ENCODE peak calls at places on chromosomes 2 and 18, in eight cellular contexts. H is stomach, L is sigmoid colon, M is endothelial cell of umbilical vein, X is HCT116, T is GM23338, Z is SK-N-SH, G is breast epithelium. N is an unnamed sample.
A peak's percentile ranks its signal among the peaks of the same experiment; 100 is the strongest.

GRCh38 chr18:47754311-47755101 is 176.0 kb downstream of the SMAD2 start:
- DNase-seq in H (peak; percentile 43), L (no peak), M (peak; percentile 21), X (peak; percentile 37), T (peak; percentile 88), Z (peak; percentile 84), G (no peak), N (peak; percentile 64)

GRCh38 chr2:11753452-11753885 is 7.0 kb downstream of the LPIN1 start:
- DNase-seq in H (peak; percentile 81), L (no peak), M (peak; percentile 85), X (no peak), T (no peak), Z (peak; percentile 60), G (no peak), N (no peak)

GRCh38 chr18:37385846-37386435 is 179.7 kb downstream of the CELF4 start:
- DNase-seq in H (no peak), L (no peak), M (peak; percentile 44), X (peak; percentile 24), T (peak; percentile 70), Z (peak; percentile 52), G (no peak), N (no peak)

GRCh38 chr2:149767516-149767974 is 180.0 kb upstream of the MMADHC start:
- DNase-seq in H (no peak), L (no peak), M (peak; percentile 67), X (no peak), T (no peak), Z (no peak), G (no peak), N (no peak)

GRCh38 chr18:72206814-72207213 is 337.3 kb downstream of the CBLN2 start:
- DNase-seq in H (no peak), L (no peak), M (no peak), X (no peak), T (no peak), Z (no peak), G (no peak), N (no peak)

GRCh38 chr2:120680136-120680761 is 55.4 kb upstream of the GLI2 start:
- DNase-seq in H (peak; percentile 89), L (peak; percentile 90), M (peak; percentile 76), X (peak; percentile 80), T (peak; percentile 96), Z (peak; percentile 83), G (peak; percentile 93), N (peak; percentile 72)

GRCh38 chr2:238489896-238490295 is 63.2 kb downstream of the ASB1 start:
- DNase-seq in H (no peak), L (no peak), M (no peak), X (no peak), T (no peak), Z (no peak), G (no peak), N (no peak)

GRCh38 chr18:78978336-78979057 is 1.1 kb upstream of the SALL3 start:
- DNase-seq in H (no peak), L (no peak), M (no peak), X (no peak), T (peak; percentile 60), Z (no peak), G (no peak), N (no peak)

GRCh38 chr2:218890369-218890768 is 9.7 kb downstream of the WNT10A start:
- DNase-seq in H (no peak), L (no peak), M (no peak), X (no peak), T (no peak), Z (no peak), G (no peak), N (no peak)

GRCh38 chr2:26458365-26459042 is 19.4 kb downstream of the OTOF start:
- DNase-seq in H (no peak), L (peak; percentile 36), M (no peak), X (no peak), T (no peak), Z (no peak), G (peak; percentile 7), N (no peak)

GRCh38 chr2:224284134-224284946 is 117.6 kb downstream of the FAM124B start:
- DNase-seq in H (no peak), L (no peak), M (peak; percentile 60), X (peak; percentile 61), T (peak; percentile 63), Z (peak; percentile 12), G (no peak), N (no peak)

GRCh38 chr2:20422679-20423271 is 24.1 kb upstream of the RHOB start:
- DNase-seq in H (no peak), L (peak; percentile 78), M (no peak), X (no peak), T (peak; percentile 62), Z (peak; percentile 55), G (no peak), N (no peak)

GRCh38 chr2:161238559-161239415 is 69.4 kb upstream of the PSMD14 start:
- DNase-seq in H (peak; percentile 69), L (peak; percentile 82), M (peak; percentile 68), X (no peak), T (peak; percentile 96), Z (peak; percentile 80), G (peak; percentile 57), N (no peak)

GRCh38 chr18:61352611-61353010 is 19.4 kb downstream of the CDH20 start:
- DNase-seq in H (no peak), L (no peak), M (no peak), X (no peak), T (no peak), Z (no peak), G (no peak), N (no peak)

GRCh38 chr2:157831573-157832315 is 44.4 kb downstream of the ACVR1 start:
- DNase-seq in H (no peak), L (no peak), M (no peak), X (no peak), T (no peak), Z (no peak), G (no peak), N (no peak)

GRCh38 chr2:156472686-156473085 is 36.5 kb downstream of the GPD2 start:
- DNase-seq in H (no peak), L (no peak), M (no peak), X (no peak), T (no peak), Z (no peak), G (no peak), N (no peak)

GRCh38 chr2:156474316-156474715 is 38.1 kb downstream of the GPD2 start:
- DNase-seq in H (no peak), L (no peak), M (no peak), X (no peak), T (no peak), Z (no peak), G (no peak), N (no peak)

GRCh38 chr2:156471772-156472171 is 35.6 kb downstream of the GPD2 start:
- DNase-seq in H (no peak), L (no peak), M (no peak), X (no peak), T (no peak), Z (peak; percentile 25), G (no peak), N (no peak)

GRCh38 chr2:156470975-156471583 is 34.9 kb downstream of the GPD2 start:
- DNase-seq in H (no peak), L (no peak), M (peak; percentile 26), X (no peak), T (no peak), Z (no peak), G (no peak), N (no peak)

GRCh38 chr2:156473445-156473844 is 37.3 kb downstream of the GPD2 start:
- DNase-seq in H (no peak), L (no peak), M (no peak), X (no peak), T (no peak), Z (no peak), G (no peak), N (no peak)
- TF ChIP-seq POLR2AphosphoS5 in H (peak; percentile 12), L (no peak), M (no peak), X (no peak), T (no peak), Z (no peak), G (no peak), N (no peak)

GRCh38 chr18:63161728-63162195 is 157.8 kb downstream of the BCL2 start:
- DNase-seq in H (peak; percentile 62), L (peak; percentile 84), M (peak; percentile 62), X (no peak), T (no peak), Z (no peak), G (no peak), N (no peak)
- TF ChIP-seq POLR2AphosphoS5 in H (peak; percentile 80), L (peak; percentile 91), M (no peak), X (no peak), T (no peak), Z (peak; percentile 38), G (peak; percentile 39), N (peak; percentile 95)

DNA sequence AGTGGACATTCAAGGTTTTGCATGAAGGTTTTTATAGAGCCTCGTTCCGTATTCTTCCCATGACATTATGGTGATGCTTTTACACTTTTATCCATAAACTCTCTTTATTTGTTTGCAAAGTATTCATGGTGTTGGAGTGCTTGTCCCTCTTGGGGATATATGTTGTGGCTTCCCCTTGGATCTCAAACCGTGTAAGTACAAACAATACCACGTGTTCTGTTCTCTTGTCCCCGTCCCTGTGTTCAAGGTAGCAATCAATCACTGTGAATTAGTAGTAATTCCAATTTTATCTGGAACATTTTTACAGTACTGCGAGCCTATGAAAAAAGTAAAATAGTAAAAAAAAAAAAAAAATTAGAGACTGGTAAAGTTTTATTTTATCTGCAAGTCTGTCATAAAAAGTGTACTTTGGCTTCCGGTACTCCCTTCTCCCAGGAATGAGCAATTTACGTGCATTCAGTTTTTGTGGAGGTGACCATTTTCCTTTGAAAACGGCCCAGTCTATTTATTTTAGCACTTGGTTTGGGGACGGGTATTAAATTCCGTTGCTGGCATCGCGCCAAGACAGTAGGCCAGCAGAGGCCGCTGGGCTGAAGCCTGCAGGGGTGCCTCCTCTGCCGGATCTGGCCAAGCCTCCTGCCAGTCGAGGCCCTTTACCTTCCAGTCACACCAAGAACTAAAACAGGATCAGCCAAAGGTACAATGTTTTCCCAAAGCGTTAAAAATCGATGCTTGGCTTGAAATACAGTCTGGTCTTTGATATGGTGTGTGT is 175.7 kb downstream of the SOCS6 start:
- DNase-seq in H (peak; percentile 73), L (peak; percentile 84), M (peak; percentile 73), X (peak; percentile 56), T (peak; percentile 80), Z (peak; percentile 86), G (no peak), N (peak; percentile 13)
- TF ChIP-seq POLR2AphosphoS5 in H (no peak), L (no peak), M (no peak), X (peak; percentile 41), T (no peak), Z (no peak), G (no peak), N (no peak)

GRCh38 chr2:53768233-53768542 is 584 bp downstream of the CHAC2 start:
- DNase-seq in H (no peak), L (no peak), M (no peak), X (no peak), T (peak; percentile 65), Z (no peak), G (no peak), N (no peak)

GRCh38 chr2:53765749-53766148 is 1.9 kb upstream of the CHAC2 start:
- DNase-seq in H (no peak), L (no peak), M (no peak), X (no peak), T (no peak), Z (no peak), G (no peak), N (no peak)

GRCh38 chr2:53769318-53769945 is 1.8 kb downstream of the CHAC2 start:
- DNase-seq in H (no peak), L (no peak), M (no peak), X (no peak), T (no peak), Z (no peak), G (no peak), N (no peak)

GRCh38 chr2:53770264-53770663 is 2.7 kb downstream of the CHAC2 start:
- DNase-seq in H (no peak), L (no peak), M (no peak), X (no peak), T (no peak), Z (no peak), G (no peak), N (no peak)

GRCh38 chr2:53767405-53768232 is at the start of gene CHAC2:
- DNase-seq in H (peak; percentile 89), L (peak; percentile 89), M (peak; percentile 91), X (peak; percentile 68), T (peak; percentile 91), Z (peak; percentile 89), G (peak; percentile 77), N (peak; percentile 68)
- TF ChIP-seq POLR2AphosphoS5 in H (peak; percentile 77), L (peak; percentile 55), M (peak; percentile 72), X (peak; percentile 90), T (peak; percentile 95), Z (peak; percentile 85), G (no peak), N (peak; percentile 88)